ENCODE peak calls at places on chromosomes 1 and 21, in five cellular contexts. V is T-helper 9 cell, N is T-cell, D is Caki2, H is HS-5. U is an unnamed sample.

GRCh38 chr21:46052703-46053651 is 44.9 kb upstream of the COL6A2 start:
- DNase-seq in N (peak), V (no peak), H (peak), D (peak), U (no peak)

GRCh38 chr1:198096390-198096789 is 60.4 kb upstream of the NEK7 start:
- DNase-seq in D (no peak), H (no peak), V (no peak), N (no peak), U (no peak)

GRCh38 chr1:24216254-24216653 is 29.2 kb upstream of the IFNLR1 start:
- DNase-seq in N (no peak), D (peak), H (no peak), V (no peak), U (no peak)

GRCh38 chr1:33161061-33161681 is 20.7 kb downstream of the TRIM62 start:
- DNase-seq in N (no peak), V (no peak), H (no peak), D (no peak), U (no peak)

GRCh38 chr1:221101792-221102191 is 222.5 kb downstream of the HLX start:
- DNase-seq in N (no peak), V (no peak), H (peak), D (no peak), U (no peak)

GRCh38 chr1:3904006-3904842 is 4.2 kb upstream of the C1orf174 start:
- DNase-seq in V (no peak), N (no peak), D (no peak), H (no peak), U (no peak)

GRCh38 chr1:236039736-236040670 is 24.9 kb downstream of the NID1 start:
- DNase-seq in V (no peak), H (no peak), D (no peak), N (no peak), U (no peak)

GRCh38 chr1:168148916-168149315 is 12.2 kb upstream of the GPR161 start:
- DNase-seq in H (no peak), D (no peak), V (no peak), N (no peak), U (no peak)

GRCh38 chr1:218557731-218558130 is 212.6 kb downstream of the TGFB2 start:
- DNase-seq in D (peak), N (no peak), H (no peak), V (no peak), U (no peak)

GRCh38 chr1:57616906-57617305 is 193.0 kb upstream of the DAB1 start:
- DNase-seq in N (no peak), H (no peak), D (no peak), V (no peak), U (no peak)

GRCh38 chr1:3772715-3773571 is at the start of gene SMIM1:
- DNase-seq in D (no peak), V (no peak), H (no peak), N (no peak), U (no peak)

GRCh38 chr1:11272842-11273594 is at the start of gene UBIAD1:
- DNase-seq in N (peak), D (peak), V (peak), H (peak), U (peak)

GRCh38 chr21:42495027-42495426 is 997 bp downstream of the RSPH1 start:
- DNase-seq in D (no peak), H (no peak), N (no peak), V (no peak), U (no peak)

U was measured in HFF-Myc.